ENCODE peak calls at places on chromosomes 3 and 15, in six cellular contexts. M, D, A, R, H and Q are unnamed samples.
A peak's percentile ranks its signal among the peaks of the same experiment; 100 is the strongest.

GRCh38 chr3:61808526-61808925 is 247.2 kb downstream of the PTPRG start:
- ATAC-seq in D (no peak), M (no peak), H (peak; percentile 24), A (peak; percentile 52), R (no peak), Q (no peak)

GRCh38 chr15:66139816-66140215 is 113.7 kb downstream of the MEGF11 start:
- ATAC-seq in D (no peak), M (no peak), R (no peak), A (no peak), H (no peak), Q (no peak)

GRCh38 chr3:166265153-166265552 is 427.9 kb upstream of the BCHE start:
- ATAC-seq in D (no peak), R (no peak), H (no peak), A (no peak), M (no peak), Q (no peak)

GRCh38 chr15:75051161-75051560 is 27.8 kb downstream of the PPCDC start:
- ATAC-seq in A (no peak), M (no peak), H (no peak), R (no peak), D (no peak), Q (no peak)

GRCh38 chr3:71709908-71710511 is 15.2 kb downstream of the EIF4E3 start:
- ATAC-seq in D (no peak), A (no peak), H (peak; percentile 23), R (no peak), M (no peak), Q (no peak)

GRCh38 chr15:95169701-95170459 is 938.5 kb downstream of the MCTP2 start:
- ATAC-seq in D (no peak), M (peak; percentile 48), H (no peak), A (peak; percentile 44), R (no peak), Q (peak; percentile 56)

GRCh38 chr15:49831206-49831965 is 210.5 kb downstream of the DTWD1 start:
- ATAC-seq in R (no peak), H (peak; percentile 56), D (no peak), A (no peak), M (peak; percentile 68), Q (peak; percentile 88)

GRCh38 chr3:53806182-53807116 is 39.8 kb downstream of the CHDH start:
- ATAC-seq in A (peak; percentile 93), R (no peak), H (peak; percentile 85), M (peak; percentile 89), D (no peak), Q (no peak)

GRCh38 chr3:47868306-47868705 is 65.4 kb downstream of the DHX30 start:
- ATAC-seq in M (no peak), R (no peak), H (no peak), A (no peak), D (no peak), Q (no peak)

GRCh38 chr15:65069179-65069578 is 1.4 kb upstream of the RASL12 start:
- ATAC-seq in A (peak; percentile 63), M (no peak), R (no peak), D (no peak), H (peak; percentile 49), Q (peak; percentile 79)

GRCh38 chr3:172145287-172145686 is 105.9 kb downstream of the FNDC3B start:
- ATAC-seq in R (no peak), A (no peak), M (no peak), H (no peak), D (no peak), Q (no peak)

GRCh38 chr3:150248116-150248864 is 159.8 kb upstream of the TSC22D2 start:
- ATAC-seq in D (peak; percentile 55), A (no peak), R (no peak), H (no peak), M (no peak), Q (no peak)

GRCh38 chr3:175336406-175337133 is 477.4 kb downstream of the NAALADL2 start:
- ATAC-seq in D (no peak), M (no peak), R (no peak), A (peak; percentile 74), H (no peak), Q (no peak)

GRCh38 chr3:65178703-65179102 is 490.9 kb upstream of the ADAMTS9 start:
- ATAC-seq in M (no peak), H (no peak), R (no peak), A (no peak), D (no peak), Q (no peak)

GRCh38 chr15:79682285-79682684 is 214.5 kb downstream of the MTHFS start:
- ATAC-seq in H (no peak), D (no peak), A (no peak), R (no peak), M (no peak), Q (peak; percentile 19)

GRCh38 chr3:189192725-189193124 is 21.0 kb downstream of the TPRG1 start:
- ATAC-seq in R (no peak), M (no peak), H (no peak), D (no peak), A (no peak), Q (no peak)

GRCh38 chr15:31352283-31352880 is 25.7 kb downstream of the KLF13 start:
- ATAC-seq in D (peak; percentile 39), A (peak; percentile 42), R (peak; percentile 24), M (peak; percentile 77), H (peak; percentile 93), Q (peak; percentile 30)

GRCh38 chr3:137978328-137978727 is 31.6 kb upstream of the CLDN18 start:
- ATAC-seq in A (no peak), M (no peak), R (no peak), D (no peak), H (no peak), Q (no peak)

GRCh38 chr3:25594007-25594502 is 70.7 kb downstream of the TOP2B start:
- ATAC-seq in R (peak; percentile 78), H (peak; percentile 64), M (peak; percentile 46), D (no peak), A (peak; percentile 36), Q (peak; percentile 56)

GRCh38 chr3:107309312-107309711 is 67.9 kb upstream of the CCDC54 start:
- ATAC-seq in D (no peak), M (no peak), R (no peak), H (no peak), A (no peak), Q (no peak)

GRCh38 chr3:152505926-152506325 is 237.2 kb downstream of the MBNL1 start:
- ATAC-seq in A (no peak), D (no peak), M (no peak), H (no peak), R (no peak), Q (no peak)

GRCh38 chr3:16866447-16867025 is 18.2 kb upstream of the PLCL2 start:
- ATAC-seq in R (no peak), H (no peak), A (no peak), D (no peak), M (peak; percentile 59), Q (no peak)

GRCh38 chr3:55620361-55621025 is 133.4 kb upstream of the WNT5A start:
- ATAC-seq in M (no peak), H (no peak), A (peak; percentile 94), D (no peak), R (peak; percentile 51), Q (no peak)
- H3K4me3 ChIP-seq in M (no peak overlapping the region), H (no peak overlapping the region), A (no peak overlapping the region), D (no peak overlapping the region), R (no peak overlapping the region), Q (no peak overlapping the region)

GRCh38 chr15:89893027-89893426 is 767 bp downstream of the AP3S2 start:
- ATAC-seq in R (no peak), M (no peak), A (no peak), D (no peak), H (no peak), Q (no peak)

GRCh38 chr15:89898628-89899302 is 5.0 kb upstream of the AP3S2 start:
- ATAC-seq in A (peak; percentile 57), H (peak; percentile 45), D (peak; percentile 85), R (peak; percentile 93), M (peak; percentile 67), Q (no peak)

GRCh38 chr15:89899303-89899946 is 5.6 kb upstream of the AP3S2 start:
- ATAC-seq in A (peak; percentile 53), H (no peak), D (peak; percentile 32), M (no peak), R (no peak), Q (no peak)

GRCh38 chr15:89898146-89898545 is 4.4 kb upstream of the AP3S2 start:
- ATAC-seq in H (no peak), M (no peak), A (no peak), R (no peak), D (no peak), Q (no peak)

DNA sequence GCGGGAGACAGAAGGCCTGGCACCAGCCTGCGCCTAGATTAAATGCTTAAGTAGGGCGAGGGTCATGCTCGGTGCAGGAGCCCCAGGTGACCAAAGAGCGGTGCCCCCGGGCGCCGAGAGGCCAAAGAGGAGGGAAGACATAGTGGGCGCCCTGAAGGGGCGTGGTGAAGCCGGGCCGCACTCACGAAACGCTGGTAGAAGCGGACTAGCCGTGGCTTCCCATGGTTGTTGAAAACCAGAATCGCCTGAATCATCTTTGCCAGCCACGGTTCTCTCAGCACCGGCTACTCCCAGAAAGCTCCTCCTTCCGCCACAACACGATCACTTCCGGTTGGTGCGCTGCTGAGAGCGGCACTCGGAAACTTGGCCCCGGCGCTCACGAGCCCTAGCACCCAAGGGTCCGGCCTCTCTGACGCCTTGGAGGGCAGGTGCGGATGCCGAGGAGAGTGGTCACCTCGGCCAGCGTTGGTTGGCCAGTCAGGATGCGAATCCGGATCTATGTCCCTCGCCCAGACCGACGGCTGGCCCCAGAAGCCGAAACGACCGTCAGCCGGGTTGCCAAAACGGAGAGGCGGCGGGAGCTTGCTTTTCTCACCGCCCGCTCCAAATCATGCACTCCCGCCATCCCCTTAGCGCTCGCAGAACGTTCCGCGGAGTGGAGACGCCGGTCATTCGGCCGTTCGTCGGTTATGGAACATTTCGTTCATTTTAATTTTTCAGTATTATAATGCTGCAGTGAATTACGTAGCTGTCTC is at the start of gene AP3S2:
- ATAC-seq in H (peak; percentile 95), A (peak; percentile 98), R (peak; percentile 91), M (peak; percentile 96), D (peak; percentile 98), Q (peak; percentile 97)
- TF ChIP-seq CTCF in H (no peak), A (no peak), R (no peak), M (no peak), D (no peak), Q (no peak)

GRCh38 chr3:38008191-38008701 is 17.7 kb downstream of the VILL start:
- ATAC-seq in H (no peak), R (no peak), M (no peak), D (no peak), A (no peak), Q (no peak)
- H3K4me3 ChIP-seq in H (no peak overlapping the region), R (no peak overlapping the region), M (no peak overlapping the region), D (no peak overlapping the region), A (no peak overlapping the region), Q (no peak overlapping the region)

DNA sequence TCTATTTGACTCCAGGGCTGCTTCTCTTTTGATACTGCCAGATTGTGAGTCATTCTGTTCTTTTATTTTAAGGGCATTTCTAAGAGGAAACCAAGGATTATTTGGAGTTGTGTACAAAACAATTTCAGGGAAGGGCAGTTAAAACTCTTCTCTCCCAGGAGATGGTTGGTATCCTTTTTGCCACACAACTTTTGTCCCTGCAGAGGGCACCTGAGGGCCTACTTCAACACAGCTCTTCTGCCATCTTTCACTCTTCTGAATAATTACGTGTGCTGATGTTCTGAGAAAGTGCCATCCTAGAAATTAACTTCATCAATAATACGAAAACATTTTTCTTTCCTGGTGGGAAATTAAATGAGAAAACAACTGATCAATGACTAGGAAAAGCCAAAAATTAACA is 75.7 kb upstream of the GADL1 start:
- ATAC-seq in A (no peak), M (no peak), D (no peak), H (no peak), R (no peak), Q (no peak)
- TF ChIP-seq CTCF in A (no peak), M (peak; percentile 38), D (peak; percentile 27), H (no peak), R (peak; percentile 27), Q (no peak)

GRCh38 chr3:195251336-195252065 is 19.5 kb downstream of the XXYLT1 start:
- ATAC-seq in A (peak; percentile 56), M (no peak), D (no peak), H (no peak), R (peak; percentile 4), Q (no peak)
- H3K4me3 ChIP-seq in A (no peak overlapping the region), M (no peak overlapping the region), D (no peak overlapping the region), H (no peak overlapping the region), R (no peak overlapping the region), Q (no peak overlapping the region)